ENCODE peak calls at places on chromosome 14, in four cellular contexts. M, A, I and P are unnamed samples.

GRCh38 chr14:65134651-65135579 is 32.6 kb upstream of the MAX start:
- DNase-seq in A (no peak), I (no peak), M (no peak), P (no peak)

GRCh38 chr14:54727929-54728328 is 161.0 kb downstream of the SAMD4A start:
- DNase-seq in M (no peak), I (no peak), A (no peak), P (no peak)

GRCh38 chr14:98959958-98960616 is 311.9 kb downstream of the BCL11B start:
- DNase-seq in I (no peak), M (no peak), A (no peak), P (no peak)

GRCh38 chr14:67875175-67876006 is 55.8 kb downstream of the RAD51B start:
- DNase-seq in I (no peak), M (no peak), A (no peak), P (no peak)

GRCh38 chr14:79062226-79062625 is 892.1 kb downstream of the NRXN3 start:
- DNase-seq in I (no peak), M (no peak), A (no peak), P (no peak)

GRCh38 chr14:71595441-71595840 is 336.8 kb upstream of the RGS6 start:
- DNase-seq in A (no peak), I (no peak), M (peak), P (no peak)

GRCh38 chr14:103960457-103960856 is 18.1 kb upstream of the RD3L start:
- DNase-seq in I (no peak), A (no peak), M (peak), P (no peak)

GRCh38 chr14:99612737-99613330 is 8.8 kb upstream of the CCDC85C start:
- DNase-seq in M (no peak), A (no peak), I (no peak), P (no peak)

GRCh38 chr14:81710232-81710845 is 176.7 kb upstream of the SEL1L start:
- DNase-seq in M (peak), I (peak), A (peak), P (peak)

GRCh38 chr14:104975481-104976197 is 2.5 kb downstream of the AHNAK2 start:
- DNase-seq in A (no peak), I (no peak), M (peak), P (peak)

GRCh38 chr14:93832665-93833064 is 44.4 kb upstream of the PRIMA1 start:
- DNase-seq in I (no peak), A (no peak), M (peak), P (no peak)

GRCh38 chr14:61147898-61148549 is 133.1 kb downstream of the TMEM30B start:
- DNase-seq in A (peak), M (no peak), I (no peak), P (no peak)

GRCh38 chr14:91303091-91303923 is 58.8 kb upstream of the GPR68 start:
- DNase-seq in M (peak), A (peak), I (no peak), P (peak)

GRCh38 chr14:68790656-68791077 is 2.2 kb downstream of the ZFP36L1 start:
- DNase-seq in A (no peak), M (no peak), I (no peak), P (no peak)

GRCh38 chr14:76920572-76921175 is 94.5 kb downstream of the LRRC74A start:
- DNase-seq in A (no peak), I (no peak), M (peak), P (no peak)

GRCh38 chr14:19947413-19948090 is 16.8 kb downstream of the OR4K1 start:
- DNase-seq in I (no peak), M (no peak), A (no peak), P (no peak)

GRCh38 chr14:39621678-39622077 is 189.4 kb upstream of the FBXO33 start:
- DNase-seq in M (no peak), A (no peak), I (no peak), P (no peak)

GRCh38 chr14:60274448-60274847 is 25.4 kb downstream of the PPM1A start:
- DNase-seq in I (no peak), M (no peak), A (peak), P (no peak)

GRCh38 chr14:52455291-52456088 is 96.8 kb downstream of the TXNDC16 start:
- DNase-seq in M (no peak), I (no peak), A (no peak), P (no peak)

GRCh38 chr14:89386214-89386886 is 30.7 kb downstream of the FOXN3 start:
- DNase-seq in A (no peak), M (no peak), I (peak), P (no peak)

GRCh38 chr14:105075364-105076295 is 10.4 kb upstream of the GPR132 start:
- DNase-seq in I (no peak), M (peak), A (no peak), P (no peak)

GRCh38 chr14:90409209-90409730 is 12.4 kb downstream of the CALM1 start:
- DNase-seq in A (no peak), I (no peak), M (no peak), P (peak)

GRCh38 chr14:54173782-54174181 is 217.2 kb upstream of the BMP4 start:
- DNase-seq in M (no peak), I (no peak), A (no peak), P (no peak)

GRCh38 chr14:95320076-95320895 is 578 bp upstream of the CLMN start:
- DNase-seq in I (no peak), A (no peak), M (no peak), P (no peak)

GRCh38 chr14:38073641-38074040 is 134.1 kb upstream of the SSTR1 start:
- DNase-seq in I (no peak), A (no peak), M (no peak), P (no peak)

GRCh38 chr14:95889236-95889979 is 12.8 kb downstream of the TUNAR start:
- DNase-seq in I (peak), A (no peak), M (no peak), P (no peak)

GRCh38 chr14:50790568-50790967 is 40.4 kb downstream of the NIN start:
- DNase-seq in I (no peak), M (no peak), A (no peak), P (no peak)

GRCh38 chr14:50794063-50794645 is 36.8 kb downstream of the NIN start:
- DNase-seq in M (no peak), A (no peak), I (no peak), P (no peak)

GRCh38 chr14:50792634-50793068 is 38.3 kb downstream of the NIN start:
- DNase-seq in M (no peak), A (no peak), I (no peak), P (no peak)

GRCh38 chr14:50791201-50791600 is 39.8 kb downstream of the NIN start:
- DNase-seq in M (no peak), I (no peak), A (no peak), P (no peak)

GRCh38 chr14:50792058-50792477 is 38.9 kb downstream of the NIN start:
- DNase-seq in M (peak), I (no peak), A (no peak), P (no peak)
- TF ChIP-seq EP300 in M (no peak), I (no peak), A (no peak), P (no peak)

GRCh38 chr14:92516344-92516965 is 2.9 kb downstream of the RIN3 start:
- DNase-seq in I (no peak), A (no peak), M (no peak), P (no peak)
- H3K4me2 ChIP-seq in I (no peak), A (no peak), M (no peak), P (no peak)

GRCh38 chr14:46034305-46034704 is 617.3 kb downstream of the RPL10L start:
- DNase-seq in A (no peak), M (no peak), I (no peak), P (no peak)
- TF ChIP-seq REST in A (no peak), M (no peak), I (no peak), P (no peak)

DNA sequence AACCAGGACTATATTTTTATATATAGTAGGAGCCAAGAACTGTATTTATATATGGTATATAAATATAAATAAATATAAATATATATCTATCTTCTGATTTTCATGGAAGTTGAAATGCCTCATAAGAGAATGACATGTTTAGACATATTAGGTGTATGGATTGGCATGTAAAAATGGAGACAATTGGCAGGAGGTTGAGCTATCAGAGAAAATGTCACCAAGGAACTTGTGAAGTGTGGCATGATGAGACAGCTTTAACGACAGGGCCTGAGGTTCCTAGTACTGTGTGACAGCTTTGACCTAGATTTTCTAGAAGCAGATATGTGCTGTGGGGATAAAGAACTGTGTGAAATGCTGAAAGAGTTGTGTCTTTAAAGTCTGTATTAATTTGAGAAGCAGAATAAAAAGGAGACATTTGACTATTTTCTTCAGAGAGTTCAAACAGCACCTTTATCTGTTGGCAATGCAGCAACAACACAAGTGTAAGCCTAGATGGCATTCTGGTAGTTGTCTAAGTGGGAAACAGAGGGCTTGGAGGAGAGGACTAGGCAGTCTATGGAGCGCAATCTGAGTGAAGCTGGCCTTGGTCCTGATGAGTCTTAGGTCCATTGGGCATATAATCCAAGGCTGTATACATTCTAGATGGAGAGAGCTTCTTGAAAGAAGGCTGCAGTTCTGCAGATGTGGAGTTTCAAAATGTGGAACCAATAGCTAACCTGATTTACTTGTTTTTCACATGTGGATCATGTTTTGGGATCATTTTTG is 47.7 kb upstream of the MDGA2 start:
- DNase-seq in A (no peak), I (no peak), M (no peak), P (no peak)
- TF ChIP-seq EP300 in A (no peak), I (no peak), M (no peak), P (no peak)

GRCh38 chr14:74592476-74593191 is 19.4 kb downstream of the LTBP2 start:
- DNase-seq in A (no peak), I (peak), M (no peak), P (no peak)
- H3K4me2 ChIP-seq in A (peak), I (no peak), M (peak), P (no peak)